ENCODE peak calls at places on chromosomes 5 and 9, in eight cellular contexts. Z is GM23338, I is OCI-LY7, J is HCT116, D is hepatocyte, T is SK-N-SH, H is PC-3, O is GM23248. R is an unnamed sample.

GRCh38 chr9:88831783-88832407 is 159.4 kb upstream of the S1PR3 start:
- DNase-seq in O (no peak), D (no peak), I (no peak), H (no peak), J (no peak), Z (peak), T (no peak), R (no peak)

GRCh38 chr5:142866563-142867275 is 96.5 kb downstream of the ARHGAP26 start:
- DNase-seq in T (peak), I (peak), O (peak), Z (peak), H (peak), J (peak), D (peak), R (peak)

GRCh38 chr9:2761424-2761823 is 44.1 kb downstream of the KCNV2 start:
- DNase-seq in T (no peak), Z (no peak), I (peak), H (no peak), O (no peak), J (no peak), D (no peak), R (peak)

GRCh38 chr9:16289639-16290038 is 580.8 kb downstream of the BNC2 start:
- DNase-seq in J (no peak), Z (no peak), I (no peak), T (no peak), O (peak), H (no peak), D (no peak), R (no peak)

GRCh38 chr5:150202501-150202900 is 12.6 kb downstream of the SLC6A7 start:
- DNase-seq in O (no peak), J (no peak), Z (no peak), T (no peak), D (no peak), H (no peak), I (no peak), R (no peak)

GRCh38 chr5:23675456-23675855 is 168.0 kb downstream of the PRDM9 start:
- DNase-seq in T (no peak), H (no peak), Z (no peak), I (no peak), D (no peak), O (no peak), J (no peak), R (peak)

GRCh38 chr9:89021154-89021803 is 30.0 kb downstream of the S1PR3 start:
- DNase-seq in Z (no peak), O (peak), J (peak), D (peak), I (no peak), T (no peak), H (peak), R (no peak)

GRCh38 chr9:98967257-98967656 is 23.6 kb downstream of the COL15A1 start:
- DNase-seq in O (no peak), Z (no peak), J (no peak), I (no peak), H (no peak), T (no peak), D (no peak), R (no peak)

GRCh38 chr9:88476491-88477271 is 58.3 kb upstream of the NXNL2 start:
- DNase-seq in T (no peak), H (peak), D (no peak), I (no peak), Z (no peak), J (no peak), O (peak), R (no peak)

GRCh38 chr9:94772128-94772527 is 45.6 kb downstream of the AOPEP start:
- DNase-seq in D (no peak), Z (no peak), I (no peak), T (no peak), O (no peak), J (no peak), H (no peak), R (no peak)

GRCh38 chr9:99235874-99236627 is 14.0 kb downstream of the SEC61B start:
- DNase-seq in O (no peak), D (no peak), J (no peak), Z (no peak), I (peak), T (no peak), H (no peak), R (peak)

GRCh38 chr9:9108641-9109040 is 1309.1 kb upstream of the DMAC1 start:
- DNase-seq in T (no peak), H (no peak), J (no peak), Z (peak), O (no peak), D (peak), I (no peak), R (no peak)

GRCh38 chr5:150516011-150516410 is 8.1 kb downstream of the NDST1 start:
- DNase-seq in Z (no peak), H (no peak), D (peak), I (no peak), O (peak), T (peak), J (no peak), R (no peak)

GRCh38 chr5:94241288-94241651 is 377.1 kb downstream of the KIAA0825 start:
- DNase-seq in D (no peak), T (no peak), H (peak), J (peak), O (peak), Z (no peak), I (no peak), R (no peak)

DNA sequence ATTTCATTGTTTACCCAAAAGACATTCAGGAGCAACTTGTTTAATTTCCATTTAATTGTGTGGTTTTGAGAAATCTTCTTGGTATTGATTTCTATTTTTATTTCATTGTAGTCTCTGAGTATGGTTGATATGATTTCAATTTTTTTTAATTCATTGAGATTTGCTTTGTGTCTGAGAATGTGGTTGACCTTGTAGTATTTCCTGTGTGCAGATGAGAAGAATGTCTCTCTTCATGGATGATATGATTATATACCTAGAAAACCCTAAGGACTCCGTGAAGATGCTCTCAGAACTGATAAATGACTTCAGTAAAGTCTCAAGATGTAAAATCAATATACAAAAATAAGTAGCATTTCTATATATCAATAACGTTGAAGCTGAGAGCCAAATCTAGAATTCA is 202.4 kb upstream of the CDH9 start:
- DNase-seq in D (no peak), T (no peak), J (no peak), I (no peak), H (no peak), O (no peak), Z (no peak), R (no peak)
- TF ChIP-seq EZH2phosphoT487 in D (no peak), T (no peak), J (no peak), I (no peak), H (no peak), O (no peak), Z (no peak), R (no peak)

GRCh38 chr9:81902601-81903000 is 25.6 kb upstream of the SPATA31D4 start:
- DNase-seq in H (peak), T (no peak), O (peak), Z (no peak), D (peak), I (no peak), J (no peak), R (no peak)

GRCh38 chr9:81898851-81899250 is 29.4 kb upstream of the SPATA31D4 start:
- DNase-seq in J (no peak), D (no peak), H (no peak), I (no peak), O (no peak), T (no peak), Z (no peak), R (no peak)

GRCh38 chr9:81906656-81907055 is 21.6 kb upstream of the SPATA31D4 start:
- DNase-seq in J (no peak), I (no peak), Z (no peak), T (no peak), D (no peak), O (peak), H (peak), R (no peak)

DNA sequence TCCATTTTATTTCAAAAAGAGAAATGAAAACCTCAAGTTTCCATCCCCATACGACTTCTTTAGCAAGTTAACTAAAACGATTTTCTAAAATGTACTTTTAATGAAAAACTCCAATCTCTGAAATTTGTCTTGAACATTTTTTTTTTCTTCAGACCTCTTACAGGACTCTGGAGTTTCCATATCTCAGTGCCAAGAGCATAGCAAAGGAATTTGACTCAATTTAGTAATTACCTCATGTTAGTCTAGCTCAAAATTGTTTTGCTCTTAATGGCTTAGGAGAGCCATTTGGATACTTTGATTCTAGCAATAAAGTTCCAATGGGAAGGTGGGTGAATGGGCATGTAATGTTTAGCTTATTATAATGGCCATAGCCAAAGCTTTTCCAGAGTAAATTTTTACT is 26.0 kb upstream of the SPATA31D4 start:
- DNase-seq in O (peak), J (no peak), D (no peak), Z (no peak), I (no peak), H (no peak), T (no peak), R (no peak)
- H3K4me3 ChIP-seq in O (no peak), J (no peak), D (no peak), Z (no peak), I (no peak), H (no peak), T (no peak), R (no peak)

GRCh38 chr5:114361724-114362196 is at the start of gene KCNN2:
- DNase-seq in Z (peak), J (no peak), I (no peak), H (peak), T (peak), O (peak), D (peak), R (peak)

GRCh38 chr5:114363837-114364236 is 2.0 kb downstream of the KCNN2 start:
- DNase-seq in Z (peak), I (no peak), J (no peak), O (no peak), H (no peak), D (no peak), T (no peak), R (no peak)

GRCh38 chr5:114360816-114361723 is 800 bp upstream of the KCNN2 start:
- DNase-seq in D (peak), I (no peak), H (no peak), T (peak), J (no peak), Z (peak), O (no peak), R (peak)

GRCh38 chr5:114362977-114363721 is 1.3 kb downstream of the KCNN2 start:
- DNase-seq in Z (peak), O (no peak), J (no peak), H (no peak), D (peak), T (peak), I (no peak), R (no peak)

GRCh38 chr5:114362197-114362976 is 517 bp downstream of the KCNN2 start:
- DNase-seq in Z (peak), J (no peak), O (peak), D (peak), T (peak), H (no peak), I (no peak), R (peak)
- H3K27ac ChIP-seq in Z (peak), J (no peak), O (no peak), D (no peak), T (no peak), H (no peak), I (no peak), R (peak)

GRCh38 chr5:2193923-2194555 is 311.3 kb upstream of the IRX4 start:
- DNase-seq in T (no peak), Z (no peak), I (no peak), O (no peak), H (no peak), J (no peak), D (no peak), R (no peak)

GRCh38 chr5:2192496-2192895 is 309.8 kb upstream of the IRX4 start:
- DNase-seq in Z (no peak), J (no peak), T (no peak), I (no peak), D (no peak), H (no peak), O (no peak), R (no peak)

GRCh38 chr5:2191972-2192371 is 309.2 kb upstream of the IRX4 start:
- DNase-seq in O (no peak), I (no peak), J (no peak), D (no peak), T (no peak), H (no peak), Z (no peak), R (no peak)

GRCh38 chr5:2194949-2195348 is 312.2 kb upstream of the IRX4 start:
- DNase-seq in T (no peak), D (no peak), O (no peak), I (no peak), H (no peak), J (no peak), Z (no peak), R (no peak)

GRCh38 chr5:2193142-2193922 is 310.6 kb upstream of the IRX4 start:
- DNase-seq in Z (no peak), H (no peak), J (no peak), I (no peak), T (no peak), D (no peak), O (no peak), R (no peak)
- TF ChIP-seq EZH2phosphoT487 in Z (no peak), H (no peak), J (no peak), I (no peak), T (no peak), D (no peak), O (no peak), R (no peak)

DNA sequence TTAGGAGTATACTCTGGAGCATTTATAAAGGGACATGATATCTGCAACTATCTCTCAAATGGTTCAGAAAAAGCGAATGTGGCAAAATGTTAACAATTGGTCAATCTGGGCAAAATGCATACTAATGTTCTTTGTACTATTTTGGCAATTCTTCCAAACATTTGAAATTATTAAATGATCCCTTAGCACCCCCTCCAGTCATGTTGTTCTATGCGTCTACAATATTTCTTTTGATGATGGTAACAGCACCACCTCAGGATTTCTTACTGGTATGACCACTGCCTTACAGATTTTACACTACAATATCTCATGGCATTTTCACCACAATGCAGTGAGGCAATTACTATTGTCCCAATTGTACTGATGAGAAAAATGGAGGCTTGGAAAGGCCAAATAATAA is 52.9 kb upstream of the TRIO start:
- DNase-seq in D (no peak), Z (no peak), J (no peak), H (no peak), I (no peak), O (no peak), T (no peak), R (no peak)
- H3K4me3 ChIP-seq in D (no peak), Z (no peak), J (no peak), H (no peak), I (no peak), O (no peak), T (no peak), R (no peak)

GRCh38 chr9:135798303-135798585 is 96.3 kb downstream of the KCNT1 start:
- DNase-seq in Z (no peak), H (no peak), J (no peak), O (no peak), T (no peak), D (no peak), I (no peak), R (no peak)
- H3K27ac ChIP-seq in Z (no peak), H (no peak), J (no peak), O (no peak), T (no peak), D (no peak), I (no peak), R (no peak)

GRCh38 chr5:92513067-92513466 is 1068.0 kb downstream of the NR2F1-AS1 start:
- DNase-seq in Z (no peak), D (no peak), I (no peak), T (no peak), H (peak), O (peak), J (peak), R (no peak)

GRCh38 chr5:92519717-92520632 is 1061.0 kb downstream of the NR2F1-AS1 start:
- DNase-seq in H (peak), I (no peak), T (no peak), Z (no peak), D (no peak), O (no peak), J (no peak), R (no peak)

GRCh38 chr5:92514901-92515300 is 1066.1 kb downstream of the NR2F1-AS1 start:
- DNase-seq in D (no peak), I (no peak), O (no peak), T (no peak), H (no peak), Z (no peak), J (no peak), R (no peak)

GRCh38 chr5:92518318-92518913 is 1062.6 kb downstream of the NR2F1-AS1 start:
- DNase-seq in O (peak), T (peak), J (peak), Z (peak), I (peak), D (peak), H (peak), R (peak)
- TF ChIP-seq EZH2phosphoT487 in O (no peak), T (no peak), J (no peak), Z (no peak), I (no peak), D (no peak), H (no peak), R (no peak)

GRCh38 chr9:101115062-101115461 is 86.5 kb downstream of the PLPPR1 start:
- DNase-seq in D (no peak), H (no peak), I (no peak), Z (peak), J (no peak), O (no peak), T (no peak), R (no peak)
- H3K4me3 ChIP-seq in D (no peak), H (no peak), I (no peak), Z (no peak), J (no peak), O (no peak), T (no peak), R (no peak)

R was measured in MM.1S.